ENCODE peak calls at places on chromosomes 16 and 17, in four cellular contexts. F is GM12878, A is K562, X is HepG2. T is an unnamed sample.

GRCh38 chr16:89143911-89144675 is 27.5 kb upstream of the CDH15 start:
- DNase-seq in F (no peak), A (no peak), X (no peak), T (no peak)

GRCh38 chr16:1533443-1533951 is at the start of gene TMEM204:
- DNase-seq in X (no peak), F (no peak), A (no peak), T (no peak)

GRCh38 chr16:84652565-84652964 is 4.3 kb downstream of the KLHL36 start:
- DNase-seq in A (no peak), F (no peak), X (no peak), T (no peak)

GRCh38 chr16:7998789-7999453 is 591.4 kb downstream of the TMEM114 start:
- DNase-seq in A (no peak), F (no peak), X (no peak), T (no peak)

GRCh38 chr17:42097691-42098661 is at the start of gene ZNF385C:
- DNase-seq in A (peak; percentile 86), F (no peak), X (no peak), T (no peak)

GRCh38 chr16:57039148-57039812 is 49.9 kb downstream of the NLRC5 start:
- DNase-seq in X (no peak), A (no peak), F (peak; percentile 65), T (no peak)

GRCh38 chr16:69725480-69726312 is 664 bp downstream of the NQO1 start:
- DNase-seq in F (no peak), A (no peak), X (peak; percentile 28), T (no peak)

GRCh38 chr16:85759631-85760419 is 8.9 kb upstream of the C16orf74 start:
- DNase-seq in X (no peak), F (no peak), A (peak; percentile 57), T (peak; percentile 55)

GRCh38 chr16:4029816-4030215 is 86.4 kb downstream of the ADCY9 start:
- DNase-seq in X (no peak), F (no peak), A (no peak), T (no peak)

GRCh38 chr17:38881600-38882191 is 11.8 kb downstream of the LASP1 start:
- DNase-seq in X (no peak), F (no peak), A (peak; percentile 60), T (peak; percentile 54)

GRCh38 chr17:58219789-58220183 is 731 bp upstream of the MKS1 start:
- DNase-seq in F (no peak), A (no peak), X (peak; percentile 73), T (no peak)

GRCh38 chr16:82046541-82046940 is 11.5 kb downstream of the HSD17B2 start:
- DNase-seq in A (no peak), X (no peak), F (no peak), T (no peak)

GRCh38 chr17:77727216-77727615 is 231.3 kb upstream of the TNRC6C start:
- DNase-seq in A (no peak), F (no peak), X (no peak), T (no peak)

GRCh38 chr17:77724876-77725615 is 233.5 kb upstream of the TNRC6C start:
- DNase-seq in A (no peak), F (peak; percentile 25), X (no peak), T (no peak)

GRCh38 chr17:77726549-77726957 is 231.9 kb upstream of the TNRC6C start:
- DNase-seq in F (no peak), X (no peak), A (no peak), T (no peak)

GRCh38 chr17:77723909-77724875 is 234.3 kb upstream of the TNRC6C start:
- DNase-seq in X (no peak), F (peak; percentile 8), A (no peak), T (no peak)

DNA sequence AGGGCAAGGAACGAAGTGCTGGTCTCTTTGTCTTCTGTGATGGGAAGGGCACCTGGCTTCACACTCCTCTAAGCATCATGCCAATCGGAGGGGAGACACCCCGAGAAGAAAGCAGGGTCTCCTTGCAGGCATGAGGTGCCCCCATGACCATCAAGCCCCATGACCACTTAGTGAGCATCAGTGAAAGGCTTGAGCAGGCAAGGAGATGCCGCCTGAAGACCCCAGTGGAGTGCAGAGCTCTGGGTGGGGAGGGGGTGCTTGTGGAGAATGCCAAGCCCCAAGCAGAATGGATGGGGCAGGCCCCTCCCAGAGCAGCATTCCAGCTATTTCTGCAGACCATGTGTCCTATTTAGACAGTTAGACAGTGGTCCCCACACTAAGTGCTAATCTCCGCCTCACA is 232.7 kb upstream of the TNRC6C start:
- DNase-seq in X (no peak), F (no peak), A (no peak), T (no peak)
- TF ChIP-seq SP1 in X (no peak), F (no peak), A (no peak), T (no peak)

GRCh38 chr17:59859444-59860025 is 33.2 kb downstream of the TUBD1 start:
- DNase-seq in X (peak; percentile 71), A (no peak), F (no peak), T (no peak)
- TF ChIP-seq FOXM1 in X (no peak), A (no peak), F (peak; percentile 34), T (no peak)

GRCh38 chr17:47676199-47676472 is 17.8 kb upstream of the TBKBP1 start:
- DNase-seq in X (no peak), F (no peak), A (no peak), T (no peak)

GRCh38 chr17:47675380-47676198 is 18.4 kb upstream of the TBKBP1 start:
- DNase-seq in X (no peak), A (no peak), F (no peak), T (no peak)

GRCh38 chr17:47676510-47676909 is 17.5 kb upstream of the TBKBP1 start:
- DNase-seq in X (no peak), A (no peak), F (no peak), T (no peak)

GRCh38 chr17:47674503-47674902 is 19.5 kb upstream of the TBKBP1 start:
- DNase-seq in X (no peak), F (no peak), A (no peak), T (no peak)

GRCh38 chr17:47678196-47678595 is 15.8 kb upstream of the TBKBP1 start:
- DNase-seq in A (no peak), X (no peak), F (no peak), T (no peak)
- TF ChIP-seq SP1 in A (no peak), X (no peak), F (no peak), T (no peak)

GRCh38 chr16:67249762-67250327 is 1.1 kb downstream of the SLC9A5 start:
- DNase-seq in X (no peak), F (no peak), A (no peak), T (no peak)
- TF ChIP-seq FOXM1 in X (no peak), F (no peak), A (no peak), T (no peak)

GRCh38 chr17:5769936-5770335 is 185.6 kb upstream of the NLRP1 start:
- DNase-seq in X (no peak), A (no peak), F (no peak), T (no peak)

GRCh38 chr17:5775098-5775497 is 190.8 kb upstream of the NLRP1 start:
- DNase-seq in F (no peak), A (no peak), X (no peak), T (no peak)

GRCh38 chr17:5770556-5771270 is 186.4 kb upstream of the NLRP1 start:
- DNase-seq in F (no peak), X (no peak), A (no peak), T (no peak)

GRCh38 chr17:5773942-5774341 is 189.6 kb upstream of the NLRP1 start:
- DNase-seq in A (no peak), F (no peak), X (no peak), T (no peak)

DNA sequence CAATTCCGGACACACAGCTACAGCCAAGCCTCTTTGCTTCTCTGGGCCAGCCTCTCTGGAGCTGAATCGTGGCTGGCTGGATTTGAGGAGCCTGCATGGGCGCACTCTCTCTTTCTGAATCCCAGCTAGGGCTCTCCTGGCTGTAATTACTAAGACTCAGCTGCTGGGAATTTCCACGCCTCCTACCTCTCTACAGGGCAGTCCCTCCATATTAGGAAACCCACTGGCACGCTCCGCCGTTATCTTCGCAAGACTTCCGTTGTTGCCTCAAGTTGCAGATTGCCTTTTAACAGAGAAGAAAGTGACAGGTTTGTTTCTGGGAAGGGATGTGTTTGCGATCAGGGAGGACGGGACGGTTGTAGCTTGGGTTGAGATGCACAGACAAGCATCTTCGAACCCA is 188.4 kb upstream of the NLRP1 start:
- DNase-seq in X (no peak), A (no peak), F (no peak), T (no peak)
- TF ChIP-seq SP1 in X (no peak), A (no peak), F (no peak), T (no peak)

DNA sequence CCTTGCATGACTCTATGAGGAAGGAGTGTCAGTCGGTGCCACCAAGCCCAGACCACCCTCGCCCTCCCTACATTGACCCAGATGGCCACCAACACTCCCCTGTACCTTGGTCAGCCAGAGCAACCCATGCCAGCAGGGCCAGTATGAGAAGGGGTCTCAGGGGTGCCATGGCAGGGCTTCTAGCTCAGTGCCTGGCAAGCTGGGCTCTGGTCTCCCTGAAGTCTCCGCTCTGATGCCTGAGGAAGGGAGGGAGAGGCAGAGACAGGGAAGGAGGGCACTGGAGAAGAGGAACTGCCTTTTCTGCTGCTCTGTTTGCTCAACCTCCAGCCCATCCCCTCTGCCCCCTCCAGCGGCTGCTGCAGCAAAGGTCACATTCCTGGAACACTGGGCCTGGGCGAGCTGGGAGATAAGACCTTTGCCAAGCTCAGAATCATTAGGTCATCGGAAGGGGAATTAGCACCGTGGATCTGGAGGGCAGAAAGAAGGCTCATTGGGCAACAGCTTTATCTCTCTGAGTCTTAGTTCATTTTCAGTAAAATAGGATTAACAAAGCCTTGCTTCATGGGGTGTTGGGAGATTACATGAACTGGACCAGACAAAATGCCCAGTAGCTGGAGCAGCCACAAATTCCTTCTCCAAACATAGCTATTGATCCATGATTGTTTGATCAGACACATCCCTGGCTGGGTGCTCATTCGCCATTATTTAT is at the start of gene VTN:
- DNase-seq in A (peak; percentile 64), X (peak; percentile 98), F (no peak), T (no peak)
- TF ChIP-seq FOXM1 in A (no peak), X (no peak), F (no peak), T (no peak)

GRCh38 chr17:44186307-44187130 is at the start of gene TMUB2:
- DNase-seq in X (peak; percentile 99), F (peak; percentile 98), A (peak; percentile 99), T (peak; percentile 100)

GRCh38 chr17:44190496-44190895 is 3.7 kb downstream of the TMUB2 start:
- DNase-seq in F (no peak), X (no peak), A (no peak), T (no peak)

GRCh38 chr17:44188757-44189403 is 2.1 kb downstream of the TMUB2 start:
- DNase-seq in F (no peak), A (no peak), X (no peak), T (no peak)

GRCh38 chr17:44184212-44184810 is 2.5 kb upstream of the TMUB2 start:
- DNase-seq in A (no peak), X (no peak), F (no peak), T (no peak)

DNA sequence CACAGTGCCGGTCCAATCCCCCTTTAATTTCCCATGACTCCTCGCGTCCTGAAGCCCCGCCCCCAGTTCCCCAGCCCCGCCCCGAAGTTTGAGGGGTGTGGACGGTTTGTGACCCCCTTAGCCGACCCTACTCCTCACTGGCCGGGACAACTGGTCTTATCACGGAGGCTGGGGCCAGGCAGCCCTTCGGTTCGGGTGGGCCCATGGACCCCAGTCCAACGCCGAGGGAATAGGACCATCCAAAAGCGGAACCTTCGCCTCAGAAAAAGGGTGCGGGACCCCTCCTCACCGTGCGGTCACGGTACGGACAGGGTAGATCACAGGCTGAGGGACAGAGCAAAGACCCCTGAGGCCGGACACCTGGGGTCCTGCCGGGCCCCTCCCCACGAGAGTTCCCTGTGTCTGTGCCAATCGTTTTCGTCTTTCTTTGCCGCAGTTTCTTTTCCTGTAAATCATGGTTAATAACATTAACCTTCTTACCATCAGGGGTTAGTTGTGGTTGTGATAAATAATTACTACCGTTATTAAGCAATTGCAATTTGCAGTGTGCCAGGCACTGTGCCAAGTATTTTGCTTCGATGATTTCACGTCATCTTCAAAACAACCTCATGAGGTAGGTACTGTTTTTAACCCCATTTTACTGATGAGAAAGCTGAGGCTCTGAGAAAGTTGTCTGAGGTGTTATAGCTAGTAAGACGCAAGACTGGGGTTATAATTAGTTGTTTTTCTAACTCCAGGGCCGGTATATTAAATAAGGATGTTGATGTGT is 543 bp downstream of the TMUB2 start:
- DNase-seq in A (peak; percentile 87), X (no peak), F (no peak), T (no peak)
- TF ChIP-seq SP1 in A (no peak), X (no peak), F (no peak), T (no peak)

T was measured in HEK293T.